ENCODE peak calls at places on chromosomes 5 and 9, in five cellular contexts. O is DMS 273 treated with DMSO at 0.1 percent for 48 hours; V is NAMALWA; R is GM06990; K is naive thymus-derived CD4-positive, alpha-beta T cell. B is an unnamed sample.

GRCh38 chr5:139669681-139670368 is 21.7 kb downstream of the CXXC5 start:
- DNase-seq in V (no peak), O (peak), K (no peak), R (no peak), B (no peak)

GRCh38 chr9:112061152-112061740 is 113.9 kb downstream of the SUSD1 start:
- DNase-seq in K (no peak), O (no peak), V (peak), R (peak), B (no peak)

GRCh38 chr5:854966-855743 is 4.4 kb upstream of the ZDHHC11 start:
- DNase-seq in V (no peak), O (no peak), R (no peak), K (no peak), B (no peak)

GRCh38 chr5:40790947-40791593 is 7.1 kb downstream of the PRKAA1 start:
- DNase-seq in R (no peak), V (no peak), O (no peak), K (no peak), B (no peak)

GRCh38 chr5:68543212-68543611 is 327.7 kb downstream of the PIK3R1 start:
- DNase-seq in K (no peak), R (no peak), V (peak), O (no peak), B (no peak)

GRCh38 chr5:77168187-77168883 is 42.1 kb upstream of the PDE8B start:
- DNase-seq in R (no peak), O (peak), V (no peak), K (no peak), B (peak)

GRCh38 chr5:171534009-171534895 is 114.8 kb downstream of the FGF18 start:
- DNase-seq in O (no peak), R (no peak), K (no peak), V (no peak), B (no peak)

GRCh38 chr9:90658181-90658580 is 15.6 kb upstream of the DIRAS2 start:
- DNase-seq in K (no peak), V (no peak), R (no peak), O (no peak), B (no peak)

GRCh38 chr9:17453751-17454150 is 125.1 kb upstream of the SH3GL2 start:
- DNase-seq in O (no peak), V (no peak), R (no peak), K (no peak), B (no peak)

GRCh38 chr5:79795764-79796398 is 106.2 kb downstream of the CMYA5 start:
- DNase-seq in K (no peak), O (no peak), R (no peak), V (peak), B (no peak)

GRCh38 chr9:34512131-34513078 is 10.4 kb downstream of the ENHO start:
- DNase-seq in O (no peak), K (no peak), R (no peak), V (no peak), B (no peak)

GRCh38 chr5:88884435-88884877 is 1.5 kb upstream of the MEF2C start:
- DNase-seq in R (no peak), K (no peak), O (no peak), V (peak), B (no peak)

GRCh38 chr5:89287964-89288363 is 405.0 kb upstream of the MEF2C start:
- DNase-seq in V (no peak), R (no peak), O (no peak), K (no peak), B (no peak)

GRCh38 chr9:71146511-71146910 is 25.1 kb upstream of the TRPM3 start:
- DNase-seq in O (no peak), V (no peak), R (no peak), K (no peak), B (no peak)

GRCh38 chr5:79878721-79879336 is 112.2 kb downstream of the MTX3 start:
- DNase-seq in R (no peak), O (no peak), V (peak), K (no peak), B (no peak)

B was measured in NCI-H446 treated with DMSO at 0.1 percent for 48 hours.